ENCODE peak calls at places on chromosomes 11 and 22, in nine cellular contexts. L is body of pancreas, M is cardiac muscle cell, D is endothelial cell, K is pancreas, Z is foreskin keratinocyte, J is ovary, N is heart right ventricle, E is foreskin fibroblast. B is an unnamed sample.
A peak's percentile ranks its signal among the peaks of the same experiment; 100 is the strongest.

GRCh38 chr11:118194835-118195627 is 18.6 kb upstream of the SCN2B start:
- DNase-seq in M (peak; percentile 84), K (peak; percentile 95), J (peak; percentile 73), N (peak; percentile 87), E (peak; percentile 92), L (peak; percentile 92), D (no peak), Z (peak; percentile 80), B (no peak)

GRCh38 chr22:42632096-42632495 is 8.3 kb downstream of the ATP5MGL start:
- DNase-seq in E (peak; percentile 42), D (no peak), M (no peak), L (no peak), N (no peak), J (no peak), K (no peak), Z (no peak), B (no peak)

GRCh38 chr22:49861642-49862407 is 8.2 kb downstream of the ZBED4 start:
- DNase-seq in L (no peak), N (no peak), J (no peak), D (no peak), K (no peak), E (no peak), M (peak; percentile 29), Z (no peak), B (no peak)

GRCh38 chr22:33000342-33001280 is 57.6 kb downstream of the SYN3 start:
- DNase-seq in L (peak; percentile 36), D (peak; percentile 92), J (peak; percentile 22), M (peak; percentile 66), E (peak; percentile 75), Z (no peak), K (peak; percentile 40), N (peak; percentile 47), B (peak; percentile 81)

GRCh38 chr11:56624661-56625110 is 10.0 kb upstream of the OR5M1 start:
- DNase-seq in Z (peak; percentile 45), K (no peak), L (no peak), E (peak; percentile 2), D (peak; percentile 24), M (peak; percentile 61), N (no peak), J (no peak), B (no peak)

GRCh38 chr11:118437046-118437735 is 899 bp downstream of the KMT2A start:
- DNase-seq in E (peak; percentile 72), N (peak; percentile 39), J (peak; percentile 66), Z (peak; percentile 33), L (peak; percentile 53), M (peak; percentile 31), K (peak; percentile 43), D (peak; percentile 37), B (peak; percentile 28)

GRCh38 chr11:2825886-2826678 is 59.5 kb downstream of the CDKN1C start:
- DNase-seq in D (no peak), M (peak; percentile 98), E (peak; percentile 92), N (peak; percentile 65), K (peak; percentile 58), J (peak; percentile 88), L (peak; percentile 45), Z (peak; percentile 82), B (no peak)

GRCh38 chr22:33302049-33302545 is 243.9 kb upstream of the SYN3 start:
- DNase-seq in D (peak; percentile 90), J (peak; percentile 85), Z (no peak), M (peak; percentile 72), N (peak; percentile 82), K (peak; percentile 83), E (peak; percentile 62), L (peak; percentile 82), B (peak; percentile 89)

GRCh38 chr22:25061605-25062377 is 109.3 kb downstream of the KIAA1671 start:
- DNase-seq in M (no peak), N (no peak), K (no peak), D (no peak), Z (peak; percentile 26), L (no peak), E (no peak), J (no peak), B (no peak)

GRCh38 chr22:25059438-25059837 is 106.9 kb downstream of the KIAA1671 start:
- DNase-seq in J (no peak), K (no peak), E (no peak), M (no peak), L (no peak), D (no peak), N (no peak), Z (no peak), B (no peak)

GRCh38 chr22:25062378-25063095 is 110.0 kb downstream of the KIAA1671 start:
- DNase-seq in Z (no peak), K (no peak), J (no peak), N (no peak), M (no peak), D (no peak), L (no peak), E (no peak), B (no peak)

GRCh38 chr22:25061134-25061533 is 108.6 kb downstream of the KIAA1671 start:
- DNase-seq in J (no peak), K (no peak), Z (no peak), N (no peak), E (no peak), M (no peak), L (no peak), D (no peak), B (no peak)

DNA sequence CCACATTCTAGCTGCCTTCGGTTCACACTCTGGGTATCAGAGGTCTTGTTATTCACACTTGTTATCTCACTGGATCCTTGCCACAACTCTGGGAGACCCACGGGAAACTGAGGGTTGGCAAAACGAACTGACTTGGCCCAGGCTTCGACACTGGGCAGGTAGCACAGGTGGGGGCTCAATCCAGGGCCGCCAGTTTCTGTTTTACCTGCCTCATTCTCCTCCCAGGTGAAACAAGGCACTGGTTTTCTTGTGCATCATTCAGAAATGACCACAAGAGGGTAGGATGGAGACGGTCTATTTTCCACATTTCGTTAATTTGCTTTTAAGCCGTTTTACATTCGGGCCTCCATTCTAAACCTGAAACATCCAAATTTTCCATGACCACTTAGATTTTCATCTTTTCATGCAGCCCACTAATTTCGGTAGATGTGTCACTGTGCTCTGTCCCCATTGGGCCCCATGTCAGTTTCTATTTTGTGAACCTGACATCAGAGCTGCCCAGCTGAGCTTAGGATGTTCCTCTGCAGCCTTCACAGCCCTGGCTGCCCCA is 108.1 kb downstream of the KIAA1671 start:
- DNase-seq in E (no peak), M (no peak), N (no peak), K (no peak), L (no peak), D (no peak), Z (no peak), J (no peak), B (no peak)
- TF ChIP-seq CTCF in E (no peak), M (peak; percentile 21), N (peak; percentile 40), K (no peak), L (peak; percentile 39), D (peak; percentile 11), Z (peak; percentile 38), J (peak; percentile 15), B (peak; percentile 38)

GRCh38 chr11:74844072-74844471 is 95.4 kb downstream of the RNF169 start:
- DNase-seq in K (no peak), Z (no peak), D (no peak), J (no peak), L (no peak), N (no peak), E (peak; percentile 21), M (no peak), B (no peak)

GRCh38 chr11:74844865-74845264 is 96.2 kb downstream of the RNF169 start:
- DNase-seq in L (no peak), E (no peak), K (no peak), N (no peak), D (no peak), J (no peak), M (no peak), Z (no peak), B (no peak)

GRCh38 chr11:74839971-74840370 is 91.3 kb downstream of the RNF169 start:
- DNase-seq in K (no peak), D (no peak), J (no peak), E (peak; percentile 24), M (peak; percentile 14), Z (no peak), L (no peak), N (no peak), B (no peak)

GRCh38 chr11:74840486-74840885 is 91.8 kb downstream of the RNF169 start:
- DNase-seq in D (no peak), N (no peak), Z (no peak), E (no peak), J (no peak), M (no peak), L (no peak), K (no peak), B (no peak)

DNA sequence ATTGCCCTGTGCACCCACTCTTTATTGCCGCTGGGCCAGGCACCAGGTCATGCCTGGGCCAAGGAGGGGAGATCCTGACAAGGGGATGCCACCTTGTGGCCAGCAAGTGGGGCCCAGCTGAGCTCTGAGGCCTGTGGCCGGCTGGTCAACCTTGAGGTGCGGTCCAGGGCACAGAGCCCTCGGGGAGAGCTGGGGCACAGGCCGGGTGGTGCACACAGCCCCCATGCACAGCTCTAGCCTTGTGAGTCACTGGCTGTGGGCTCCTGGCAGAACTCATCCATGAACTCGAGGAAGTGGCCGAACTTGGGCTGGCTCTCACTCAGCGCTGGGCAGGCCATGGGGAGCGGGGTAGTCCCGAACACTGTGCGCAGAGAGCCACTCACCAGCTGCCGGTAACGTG is 94.3 kb downstream of the RNF169 start:
- DNase-seq in J (no peak), M (no peak), D (no peak), E (no peak), L (no peak), K (no peak), N (no peak), Z (no peak), B (no peak)
- TF ChIP-seq CTCF in J (no peak), M (no peak), D (no peak), E (no peak), L (no peak), K (no peak), N (no peak), Z (no peak), B (no peak)

GRCh38 chr11:30016588-30017363 is at the start of gene KCNA4:
- DNase-seq in L (peak; percentile 15), N (peak; percentile 13), M (peak; percentile 53), D (peak; percentile 62), E (no peak), J (no peak), K (peak; percentile 12), Z (no peak), B (peak; percentile 46)
- TF ChIP-seq CTCF in L (no peak), N (peak; percentile 53), M (no peak), D (peak; percentile 57), E (no peak), J (no peak), K (no peak), Z (no peak), B (peak; percentile 60)

GRCh38 chr22:29201722-29202230 is 3.9 kb upstream of the EMID1 start:
- DNase-seq in Z (no peak), D (no peak), J (no peak), L (no peak), N (no peak), E (no peak), M (no peak), K (no peak), B (no peak)

GRCh38 chr22:29203883-29204282 is 1.8 kb upstream of the EMID1 start:
- DNase-seq in J (no peak), Z (no peak), L (no peak), E (no peak), D (no peak), K (no peak), M (no peak), N (no peak), B (no peak)

GRCh38 chr22:29203456-29203855 is 2.2 kb upstream of the EMID1 start:
- DNase-seq in L (no peak), D (no peak), J (no peak), M (no peak), Z (no peak), E (no peak), N (no peak), K (no peak), B (no peak)

GRCh38 chr22:29200901-29201300 is 4.8 kb upstream of the EMID1 start:
- DNase-seq in Z (no peak), J (no peak), L (no peak), D (no peak), M (no peak), N (no peak), K (no peak), E (no peak), B (no peak)

GRCh38 chr22:29202231-29203192 is 3.2 kb upstream of the EMID1 start:
- DNase-seq in D (peak; percentile 35), N (peak; percentile 51), J (no peak), K (no peak), L (peak; percentile 25), M (peak; percentile 90), E (no peak), Z (no peak), B (no peak)
- TF ChIP-seq CTCF in D (no peak), N (peak; percentile 38), J (no peak), K (no peak), L (peak; percentile 26), M (peak; percentile 28), E (peak; percentile 29), Z (peak; percentile 58), B (peak; percentile 46)

B was measured in neural crest cell.